ENCODE peak calls at places on chromosomes 3 and 15, in five cellular contexts. R, Q, I, J and U are unnamed samples.

GRCh38 chr15:78392430-78392829 is 45.6 kb upstream of the IREB2 start:
- DNase-seq in I (no peak), J (peak), R (no peak), Q (no peak), U (peak)

GRCh38 chr3:72797773-72798543 is 50.3 kb downstream of the SHQ1 start:
- DNase-seq in J (no peak), R (no peak), I (peak), Q (no peak), U (no peak)

GRCh38 chr3:150449169-150449721 is 41.1 kb downstream of the TSC22D2 start:
- DNase-seq in J (no peak), I (peak), Q (no peak), R (peak), U (no peak)

GRCh38 chr15:68307131-68307928 is 29.8 kb downstream of the FEM1B start:
- DNase-seq in Q (no peak), J (no peak), R (no peak), I (no peak), U (no peak)

GRCh38 chr3:171489348-171489747 is 29.1 kb upstream of the TNIK start:
- DNase-seq in I (no peak), J (no peak), Q (no peak), R (no peak), U (no peak)

GRCh38 chr15:73941871-73942635 is 15.8 kb downstream of the LOXL1 start:
- DNase-seq in R (no peak), J (peak), Q (no peak), I (no peak), U (peak)

GRCh38 chr3:141091416-141091815 is 40.3 kb downstream of the SPSB4 start:
- DNase-seq in Q (no peak), J (no peak), I (no peak), R (no peak), U (no peak)

GRCh38 chr15:48855501-48856440 is 22.2 kb upstream of the EID1 start:
- DNase-seq in R (peak), Q (no peak), J (peak), I (peak), U (no peak)

GRCh38 chr3:72820405-72820804 is 27.8 kb downstream of the SHQ1 start:
- DNase-seq in J (no peak), Q (no peak), I (peak), R (no peak), U (no peak)

GRCh38 chr3:15964605-15965061 is 166.9 kb upstream of the ANKRD28 start:
- DNase-seq in R (no peak), J (no peak), I (peak), Q (no peak), U (no peak)

GRCh38 chr3:51686512-51687215 is 15.6 kb downstream of the TEX264 start:
- DNase-seq in R (peak), J (no peak), Q (peak), I (no peak), U (no peak)

GRCh38 chr3:37272743-37273142 is 98.4 kb upstream of the LRRFIP2 start:
- DNase-seq in I (no peak), J (no peak), Q (no peak), R (no peak), U (no peak)

GRCh38 chr3:34185301-34185700 is 386.9 kb downstream of the PDCD6IP start:
- DNase-seq in J (peak), Q (no peak), R (no peak), I (no peak), U (no peak)

GRCh38 chr3:172102123-172102882 is 62.9 kb downstream of the FNDC3B start:
- DNase-seq in I (no peak), Q (peak), R (no peak), J (peak), U (no peak)

GRCh38 chr15:40471778-40472130 is 970 bp downstream of the CHST14 start:
- DNase-seq in Q (peak), R (no peak), I (peak), J (peak), U (no peak)

GRCh38 chr3:188270423-188270972 is 116.5 kb downstream of the LPP start:
- DNase-seq in Q (no peak), I (peak), J (peak), R (no peak), U (no peak)

GRCh38 chr3:8658326-8659212 is 14.0 kb upstream of the SSUH2 start:
- DNase-seq in I (no peak), Q (peak), J (peak), R (peak), U (no peak)

GRCh38 chr3:31790516-31791148 is 190.4 kb downstream of the OSBPL10 start:
- DNase-seq in I (no peak), R (no peak), J (no peak), Q (no peak), U (no peak)

GRCh38 chr15:99253381-99254090 is 2.3 kb downstream of the LRRC28 start:
- DNase-seq in I (peak), Q (no peak), J (no peak), R (no peak), U (no peak)

GRCh38 chr3:50655009-50655830 is 19.5 kb upstream of the DOCK3 start:
- DNase-seq in J (no peak), I (peak), R (no peak), Q (no peak), U (peak)

GRCh38 chr15:50209804-50210203 is 27.8 kb downstream of the SLC27A2 start:
- DNase-seq in J (no peak), R (no peak), Q (no peak), I (no peak), U (no peak)

GRCh38 chr15:68730491-68731317 is 90.0 kb downstream of the ANP32A start:
- DNase-seq in Q (peak), I (peak), J (peak), R (peak), U (peak)

GRCh38 chr15:101252836-101253235 is 988 bp upstream of the CHSY1 start:
- DNase-seq in Q (no peak), J (no peak), I (no peak), R (no peak), U (no peak)

GRCh38 chr15:101250331-101250730 is 1.5 kb downstream of the CHSY1 start:
- DNase-seq in R (peak), Q (no peak), I (peak), J (no peak), U (no peak)

GRCh38 chr15:101250931-101251829 is 668 bp downstream of the CHSY1 start:
- DNase-seq in Q (peak), I (peak), R (peak), J (peak), U (no peak)

GRCh38 chr15:101254157-101255065 is 2.6 kb upstream of the CHSY1 start:
- DNase-seq in J (no peak), I (no peak), Q (no peak), R (no peak), U (no peak)

GRCh38 chr15:101251830-101252820 is at the start of gene CHSY1:
- DNase-seq in J (peak), R (peak), Q (peak), I (peak), U (peak)
- TF ChIP-seq CTCF in J (no peak), R (peak), Q (peak), I (peak), U (peak)

GRCh38 chr3:111335512-111335911 is 206.5 kb upstream of the CD96 start:
- DNase-seq in J (no peak), R (no peak), I (no peak), Q (no peak), U (no peak)

GRCh38 chr3:111333642-111334041 is 208.4 kb upstream of the CD96 start:
- DNase-seq in I (peak), J (no peak), R (peak), Q (no peak), U (no peak)

GRCh38 chr3:111336511-111336910 is 205.5 kb upstream of the CD96 start:
- DNase-seq in R (no peak), J (no peak), Q (no peak), I (no peak), U (no peak)

GRCh38 chr3:111339017-111339416 is 203.0 kb upstream of the CD96 start:
- DNase-seq in Q (no peak), I (no peak), J (no peak), R (no peak), U (no peak)

GRCh38 chr3:111338059-111338698 is 203.8 kb upstream of the CD96 start:
- DNase-seq in R (peak), Q (peak), J (peak), I (peak), U (no peak)
- TF ChIP-seq CTCF in R (peak), Q (peak), J (peak), I (peak), U (peak)

DNA sequence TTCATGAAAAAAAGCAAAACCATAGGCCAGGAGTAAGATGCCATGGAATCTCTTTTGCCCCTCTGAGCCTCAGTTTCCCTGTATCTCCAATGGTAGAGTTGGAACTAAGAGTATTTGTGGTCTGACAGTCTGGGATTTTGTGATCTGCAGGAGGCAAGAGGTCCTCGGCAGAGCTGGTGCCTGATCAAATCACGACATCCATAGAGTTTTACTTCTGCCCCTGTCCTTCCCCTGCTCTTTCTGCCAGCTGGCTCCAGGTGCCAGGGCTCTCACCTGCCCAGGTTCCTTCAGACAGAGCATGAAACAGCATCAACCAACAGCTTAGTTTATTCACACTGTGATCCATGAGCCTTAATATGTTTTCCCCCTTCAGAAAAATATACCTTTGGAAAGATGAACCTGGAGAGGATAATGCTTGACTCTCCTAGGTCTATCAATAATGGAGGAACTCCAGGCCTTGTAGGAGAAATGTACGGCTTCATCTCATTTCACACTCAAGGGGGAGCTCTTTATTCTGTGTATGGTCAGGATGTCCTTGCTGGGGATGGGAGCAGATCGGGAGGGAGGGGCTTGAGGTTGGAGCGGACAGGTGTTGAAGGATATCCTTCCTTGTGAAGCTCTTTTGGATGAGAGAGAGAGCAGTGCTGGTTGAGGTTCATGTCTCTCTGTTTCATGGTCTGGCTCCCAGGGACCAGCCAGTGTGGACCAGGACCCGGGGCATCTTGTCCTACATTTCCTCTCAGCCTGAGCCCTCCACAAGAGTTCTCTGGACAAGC is 309.9 kb downstream of the RPLP1 start:
- DNase-seq in R (no peak), I (no peak), J (no peak), Q (no peak), U (no peak)
- TF ChIP-seq CTCF in R (no peak), I (peak), J (no peak), Q (no peak), U (peak)

DNA sequence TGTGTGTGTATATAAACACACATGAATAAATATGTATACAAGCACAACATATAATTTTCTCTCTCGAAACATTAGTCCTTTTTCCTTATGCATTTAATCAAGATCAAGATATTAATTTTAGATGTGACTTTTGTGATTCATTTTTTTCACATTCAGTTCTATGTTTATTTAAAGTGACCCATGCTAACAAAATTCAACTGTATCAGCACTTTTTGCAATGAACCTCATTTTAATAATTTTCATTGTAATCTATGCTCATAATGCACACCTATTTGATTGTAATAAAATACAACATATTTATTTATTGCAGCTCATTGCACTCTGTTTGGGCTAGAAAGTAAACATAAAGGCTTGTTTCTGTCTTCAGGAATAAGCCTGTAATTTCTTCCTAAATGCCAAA is 586.3 kb downstream of the ROBO2 start:
- DNase-seq in I (no peak), Q (no peak), R (no peak), J (no peak), U (no peak)
- TF ChIP-seq CTCF in I (no peak), Q (no peak), R (no peak), J (no peak), U (no peak)

GRCh38 chr3:180036092-180036677 is 552 bp downstream of the PEX5L start:
- DNase-seq in I (no peak), R (no peak), J (no peak), Q (no peak), U (no peak)

GRCh38 chr3:180040966-180041365 is 4.2 kb upstream of the PEX5L start:
- DNase-seq in J (no peak), R (no peak), I (no peak), Q (no peak), U (no peak)

GRCh38 chr3:180036678-180037455 is at the start of gene PEX5L:
- DNase-seq in R (peak), J (no peak), I (no peak), Q (peak), U (peak)
- TF ChIP-seq CTCF in R (no peak), J (no peak), I (no peak), Q (no peak), U (peak)